ENCODE peak calls at places on chromosomes 7 and 10, in ten cellular contexts. One of them, this sample, is unnamed. For H3K36me3 and H3K27me3, the result is how much of the 10 kb centered on the place peaks cover.

GRCh38 chr7:150404172-150404784 is 25.1 kb downstream of the ZNF775 start:
- DNase-seq in osteoblast: no peak
- DNase-seq in CD8-positive, alpha-beta memory T cell: no peak
- DNase-seq in naive thymus-derived CD4-positive, alpha-beta T cell: no peak
- DNase-seq in lower lobe of right lung: no peak
- DNase-seq in left ventricle myocardium inferior: no peak
- DNase-seq in adrenal gland: peak
- DNase-seq in uterus: no peak
- DNase-seq in tibial artery: no peak
- DNase-seq in astrocyte: no peak
- DNase-seq in this sample: no peak

GRCh38 chr10:17758896-17759295 is 6.9 kb downstream of the TMEM236 start:
- DNase-seq in lower lobe of right lung: no peak
- DNase-seq in uterus: no peak
- DNase-seq in adrenal gland: no peak
- DNase-seq in astrocyte: no peak
- DNase-seq in osteoblast: no peak
- DNase-seq in left ventricle myocardium inferior: no peak
- DNase-seq in naive thymus-derived CD4-positive, alpha-beta T cell: no peak
- DNase-seq in tibial artery: no peak
- DNase-seq in CD8-positive, alpha-beta memory T cell: no peak
- DNase-seq in this sample: no peak

GRCh38 chr10:109374215-109374614 is 549.1 kb downstream of the XPNPEP1 start:
- DNase-seq in osteoblast: no peak
- DNase-seq in lower lobe of right lung: no peak
- DNase-seq in CD8-positive, alpha-beta memory T cell: no peak
- DNase-seq in left ventricle myocardium inferior: no peak
- DNase-seq in naive thymus-derived CD4-positive, alpha-beta T cell: no peak
- DNase-seq in astrocyte: peak
- DNase-seq in tibial artery: no peak
- DNase-seq in adrenal gland: no peak
- DNase-seq in uterus: no peak
- DNase-seq in this sample: no peak

GRCh38 chr7:114007391-114007790 is 88.6 kb upstream of the PPP1R3A start:
- DNase-seq in osteoblast: no peak
- DNase-seq in uterus: no peak
- DNase-seq in tibial artery: no peak
- DNase-seq in adrenal gland: no peak
- DNase-seq in lower lobe of right lung: no peak
- DNase-seq in left ventricle myocardium inferior: no peak
- DNase-seq in CD8-positive, alpha-beta memory T cell: no peak
- DNase-seq in astrocyte: peak
- DNase-seq in naive thymus-derived CD4-positive, alpha-beta T cell: no peak
- DNase-seq in this sample: no peak

GRCh38 chr10:126536148-126536547 is 134.3 kb downstream of the C10orf90 start:
- DNase-seq in lower lobe of right lung: no peak
- DNase-seq in left ventricle myocardium inferior: no peak
- DNase-seq in adrenal gland: no peak
- DNase-seq in osteoblast: peak
- DNase-seq in tibial artery: no peak
- DNase-seq in naive thymus-derived CD4-positive, alpha-beta T cell: no peak
- DNase-seq in astrocyte: no peak
- DNase-seq in uterus: no peak
- DNase-seq in CD8-positive, alpha-beta memory T cell: no peak
- DNase-seq in this sample: no peak

GRCh38 chr7:107958764-107959526 is 44.0 kb downstream of the LAMB1 start:
- DNase-seq in osteoblast: peak
- DNase-seq in naive thymus-derived CD4-positive, alpha-beta T cell: no peak
- DNase-seq in lower lobe of right lung: no peak
- DNase-seq in tibial artery: no peak
- DNase-seq in CD8-positive, alpha-beta memory T cell: no peak
- DNase-seq in left ventricle myocardium inferior: no peak
- DNase-seq in uterus: peak
- DNase-seq in adrenal gland: peak
- DNase-seq in astrocyte: peak
- DNase-seq in this sample: no peak

GRCh38 chr10:72353963-72354355 is 760 bp downstream of the DNAJB12 start:
- DNase-seq in tibial artery: peak
- DNase-seq in adrenal gland: peak
- DNase-seq in left ventricle myocardium inferior: peak
- DNase-seq in naive thymus-derived CD4-positive, alpha-beta T cell: no peak
- DNase-seq in uterus: peak
- DNase-seq in astrocyte: peak
- DNase-seq in CD8-positive, alpha-beta memory T cell: no peak
- DNase-seq in lower lobe of right lung: no peak
- DNase-seq in osteoblast: peak
- DNase-seq in this sample: peak

GRCh38 chr10:65033957-65034356 is 1512.8 kb downstream of the REEP3 start:
- DNase-seq in tibial artery: no peak
- DNase-seq in naive thymus-derived CD4-positive, alpha-beta T cell: no peak
- DNase-seq in lower lobe of right lung: no peak
- DNase-seq in CD8-positive, alpha-beta memory T cell: no peak
- DNase-seq in osteoblast: no peak
- DNase-seq in astrocyte: no peak
- DNase-seq in adrenal gland: no peak
- DNase-seq in uterus: no peak
- DNase-seq in left ventricle myocardium inferior: no peak
- DNase-seq in this sample: no peak

GRCh38 chr7:127863082-127863481 is 168.2 kb downstream of the LRRC4 start:
- DNase-seq in osteoblast: no peak
- DNase-seq in left ventricle myocardium inferior: no peak
- DNase-seq in astrocyte: no peak
- DNase-seq in naive thymus-derived CD4-positive, alpha-beta T cell: no peak
- DNase-seq in uterus: no peak
- DNase-seq in lower lobe of right lung: no peak
- DNase-seq in CD8-positive, alpha-beta memory T cell: no peak
- DNase-seq in adrenal gland: no peak
- DNase-seq in tibial artery: no peak
- DNase-seq in this sample: no peak

DNA sequence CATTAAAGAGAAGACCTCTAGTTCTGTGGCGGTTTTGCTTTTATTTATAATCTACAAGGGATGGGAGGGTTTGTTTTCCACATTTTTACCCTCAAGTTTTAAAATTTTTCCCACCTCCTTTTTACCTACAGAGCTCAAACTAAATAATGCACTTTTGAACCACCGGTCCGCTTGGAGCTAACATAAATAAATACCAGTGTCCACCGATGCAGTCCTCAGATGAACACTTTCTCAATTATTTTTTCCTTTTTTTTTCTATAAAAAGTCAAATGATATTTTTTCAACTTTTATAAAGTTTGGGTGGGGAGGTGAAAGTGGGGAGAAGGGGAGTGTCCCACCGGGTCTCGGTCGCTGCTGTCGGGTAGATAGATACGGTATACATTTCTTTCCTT is 3.3 kb downstream of the ZNF503 start:
- DNase-seq in tibial artery: no peak
- DNase-seq in left ventricle myocardium inferior: no peak
- DNase-seq in osteoblast: no peak
- DNase-seq in uterus: no peak
- DNase-seq in CD8-positive, alpha-beta memory T cell: no peak
- DNase-seq in astrocyte: no peak
- DNase-seq in naive thymus-derived CD4-positive, alpha-beta T cell: no peak
- DNase-seq in lower lobe of right lung: no peak
- DNase-seq in adrenal gland: no peak
- DNase-seq in this sample: no peak
- H3K4me3 ChIP-seq in tibial artery: peak
- H3K4me3 ChIP-seq in left ventricle myocardium inferior: peak
- H3K4me3 ChIP-seq in osteoblast: peak
- H3K4me3 ChIP-seq in uterus: peak
- H3K4me3 ChIP-seq in CD8-positive, alpha-beta memory T cell: no peak
- H3K4me3 ChIP-seq in astrocyte: peak
- H3K4me3 ChIP-seq in naive thymus-derived CD4-positive, alpha-beta T cell: no peak
- H3K4me3 ChIP-seq in lower lobe of right lung: peak
- H3K4me3 ChIP-seq in adrenal gland: peak
- H3K4me3 ChIP-seq in this sample: no peak

GRCh38 chr7:50399206-50399605 is 50.9 kb downstream of the FIGNL1 start:
- DNase-seq in left ventricle myocardium inferior: no peak
- DNase-seq in uterus: no peak
- DNase-seq in CD8-positive, alpha-beta memory T cell: no peak
- DNase-seq in naive thymus-derived CD4-positive, alpha-beta T cell: no peak
- DNase-seq in astrocyte: no peak
- DNase-seq in adrenal gland: no peak
- DNase-seq in osteoblast: no peak
- DNase-seq in tibial artery: no peak
- DNase-seq in lower lobe of right lung: no peak
- DNase-seq in this sample: no peak
- H3K36me3 ChIP-seq in left ventricle myocardium inferior: under half
- H3K36me3 ChIP-seq in uterus: under half
- H3K36me3 ChIP-seq in CD8-positive, alpha-beta memory T cell: half or more
- H3K36me3 ChIP-seq in naive thymus-derived CD4-positive, alpha-beta T cell: half or more
- H3K36me3 ChIP-seq in astrocyte: under half
- H3K36me3 ChIP-seq in adrenal gland: under half
- H3K36me3 ChIP-seq in osteoblast: under half
- H3K36me3 ChIP-seq in tibial artery: under half
- H3K36me3 ChIP-seq in lower lobe of right lung: under half
- H3K36me3 ChIP-seq in this sample: under half

GRCh38 chr7:104327534-104327933 is 869 bp upstream of the LHFPL3 start:
- DNase-seq in CD8-positive, alpha-beta memory T cell: no peak
- DNase-seq in naive thymus-derived CD4-positive, alpha-beta T cell: no peak
- DNase-seq in osteoblast: peak
- DNase-seq in left ventricle myocardium inferior: no peak
- DNase-seq in adrenal gland: no peak
- DNase-seq in astrocyte: no peak
- DNase-seq in lower lobe of right lung: no peak
- DNase-seq in tibial artery: no peak
- DNase-seq in uterus: no peak
- DNase-seq in this sample: no peak

GRCh38 chr7:104327963-104328307 is 468 bp upstream of the LHFPL3 start:
- DNase-seq in uterus: no peak
- DNase-seq in astrocyte: no peak
- DNase-seq in lower lobe of right lung: no peak
- DNase-seq in tibial artery: no peak
- DNase-seq in CD8-positive, alpha-beta memory T cell: no peak
- DNase-seq in naive thymus-derived CD4-positive, alpha-beta T cell: no peak
- DNase-seq in adrenal gland: no peak
- DNase-seq in left ventricle myocardium inferior: no peak
- DNase-seq in osteoblast: no peak
- DNase-seq in this sample: no peak

GRCh38 chr7:104328308-104328969 is at the start of gene LHFPL3:
- DNase-seq in uterus: no peak
- DNase-seq in adrenal gland: no peak
- DNase-seq in CD8-positive, alpha-beta memory T cell: no peak
- DNase-seq in osteoblast: peak
- DNase-seq in naive thymus-derived CD4-positive, alpha-beta T cell: peak
- DNase-seq in astrocyte: no peak
- DNase-seq in left ventricle myocardium inferior: no peak
- DNase-seq in tibial artery: no peak
- DNase-seq in lower lobe of right lung: no peak
- DNase-seq in this sample: peak

DNA sequence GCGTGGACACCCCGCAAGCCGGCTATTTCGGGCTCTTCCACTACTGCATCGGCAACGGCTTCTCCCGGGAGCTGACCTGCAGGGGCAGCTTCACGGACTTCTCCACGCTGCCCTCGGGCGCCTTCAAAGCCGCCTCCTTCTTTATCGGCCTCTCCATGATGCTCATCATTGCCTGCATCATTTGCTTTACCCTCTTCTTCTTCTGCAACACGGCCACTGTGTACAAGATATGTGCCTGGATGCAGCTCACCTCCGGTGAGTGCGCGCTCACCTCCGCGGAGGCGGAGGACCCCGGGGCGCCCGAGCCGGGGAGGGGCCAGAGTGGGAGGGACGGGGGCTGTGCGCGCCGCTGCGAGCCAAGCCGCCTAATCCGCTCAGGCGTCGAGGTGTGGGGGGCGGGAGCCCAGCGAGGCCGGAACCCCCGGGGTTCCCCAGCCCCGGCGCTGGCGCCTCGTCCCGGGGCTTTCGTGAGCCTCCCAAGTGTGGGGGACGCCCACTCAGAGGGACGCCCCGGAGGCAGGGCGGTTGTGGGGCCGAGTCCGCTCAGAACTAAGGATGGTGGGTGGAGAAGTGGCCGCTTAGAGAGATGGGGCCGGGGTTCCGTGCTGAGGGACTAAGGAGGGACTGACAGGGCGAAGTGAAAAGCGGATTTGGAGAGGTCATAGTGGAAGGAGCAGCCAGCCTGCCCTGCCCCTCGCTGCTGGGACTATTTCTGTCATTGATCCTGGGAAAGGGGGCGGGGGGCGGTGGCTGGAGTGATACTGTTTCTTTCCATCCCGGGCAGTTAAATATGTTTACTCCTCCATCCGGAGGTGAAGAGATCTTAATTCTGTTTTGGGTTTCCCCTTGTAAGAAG is 795 bp downstream of the LHFPL3 start:
- DNase-seq in lower lobe of right lung: no peak
- DNase-seq in astrocyte: no peak
- DNase-seq in adrenal gland: no peak
- DNase-seq in osteoblast: peak
- DNase-seq in naive thymus-derived CD4-positive, alpha-beta T cell: peak
- DNase-seq in left ventricle myocardium inferior: no peak
- DNase-seq in uterus: no peak
- DNase-seq in tibial artery: no peak
- DNase-seq in CD8-positive, alpha-beta memory T cell: no peak
- DNase-seq in this sample: peak
- H3K27me3 ChIP-seq in lower lobe of right lung: half or more
- H3K27me3 ChIP-seq in astrocyte: under half
- H3K27me3 ChIP-seq in adrenal gland: under half
- H3K27me3 ChIP-seq in osteoblast: under half
- H3K27me3 ChIP-seq in naive thymus-derived CD4-positive, alpha-beta T cell: under half
- H3K27me3 ChIP-seq in left ventricle myocardium inferior: half or more
- H3K27me3 ChIP-seq in uterus: under half
- H3K27me3 ChIP-seq in tibial artery: under half
- H3K27me3 ChIP-seq in CD8-positive, alpha-beta memory T cell: under half
- H3K27me3 ChIP-seq in this sample: half or more

GRCh38 chr10:43029043-43029442 is 47.8 kb upstream of the RET start:
- DNase-seq in astrocyte: no peak
- DNase-seq in left ventricle myocardium inferior: no peak
- DNase-seq in CD8-positive, alpha-beta memory T cell: no peak
- DNase-seq in naive thymus-derived CD4-positive, alpha-beta T cell: no peak
- DNase-seq in uterus: no peak
- DNase-seq in tibial artery: no peak
- DNase-seq in adrenal gland: no peak
- DNase-seq in lower lobe of right lung: no peak
- DNase-seq in osteoblast: no peak
- DNase-seq in this sample: no peak

GRCh38 chr10:43027331-43027955 is 49.4 kb upstream of the RET start:
- DNase-seq in adrenal gland: no peak
- DNase-seq in left ventricle myocardium inferior: no peak
- DNase-seq in tibial artery: no peak
- DNase-seq in naive thymus-derived CD4-positive, alpha-beta T cell: no peak
- DNase-seq in uterus: no peak
- DNase-seq in osteoblast: no peak
- DNase-seq in lower lobe of right lung: no peak
- DNase-seq in astrocyte: no peak
- DNase-seq in CD8-positive, alpha-beta memory T cell: no peak
- DNase-seq in this sample: peak

GRCh38 chr10:43026039-43026973 is 50.6 kb upstream of the RET start:
- DNase-seq in tibial artery: no peak
- DNase-seq in uterus: no peak
- DNase-seq in osteoblast: peak
- DNase-seq in astrocyte: no peak
- DNase-seq in naive thymus-derived CD4-positive, alpha-beta T cell: no peak
- DNase-seq in adrenal gland: no peak
- DNase-seq in left ventricle myocardium inferior: no peak
- DNase-seq in lower lobe of right lung: no peak
- DNase-seq in CD8-positive, alpha-beta memory T cell: no peak
- DNase-seq in this sample: peak

GRCh38 chr10:43024942-43025700 is 51.7 kb upstream of the RET start:
- DNase-seq in left ventricle myocardium inferior: no peak
- DNase-seq in osteoblast: no peak
- DNase-seq in CD8-positive, alpha-beta memory T cell: no peak
- DNase-seq in naive thymus-derived CD4-positive, alpha-beta T cell: no peak
- DNase-seq in tibial artery: no peak
- DNase-seq in uterus: no peak
- DNase-seq in adrenal gland: no peak
- DNase-seq in lower lobe of right lung: no peak
- DNase-seq in astrocyte: no peak
- DNase-seq in this sample: no peak

GRCh38 chr10:43028143-43028542 is 48.7 kb upstream of the RET start:
- DNase-seq in naive thymus-derived CD4-positive, alpha-beta T cell: no peak
- DNase-seq in astrocyte: no peak
- DNase-seq in adrenal gland: no peak
- DNase-seq in CD8-positive, alpha-beta memory T cell: no peak
- DNase-seq in left ventricle myocardium inferior: no peak
- DNase-seq in lower lobe of right lung: no peak
- DNase-seq in tibial artery: no peak
- DNase-seq in uterus: no peak
- DNase-seq in osteoblast: no peak
- DNase-seq in this sample: no peak
- H3K4me3 ChIP-seq in naive thymus-derived CD4-positive, alpha-beta T cell: no peak
- H3K4me3 ChIP-seq in astrocyte: no peak
- H3K4me3 ChIP-seq in adrenal gland: no peak
- H3K4me3 ChIP-seq in CD8-positive, alpha-beta memory T cell: no peak
- H3K4me3 ChIP-seq in left ventricle myocardium inferior: no peak
- H3K4me3 ChIP-seq in lower lobe of right lung: no peak
- H3K4me3 ChIP-seq in tibial artery: no peak
- H3K4me3 ChIP-seq in uterus: no peak
- H3K4me3 ChIP-seq in osteoblast: no peak
- H3K4me3 ChIP-seq in this sample: no peak